ENCODE peak calls at places on chromosomes 3 and 15, in eight cellular contexts. B is heart right ventricle, D is WTC11, I is esophagus squamous epithelium, T is psoas muscle, A is HFF-Myc, Y is brain microvascular endothelial cell, E is OCI-LY7. Z is an unnamed sample.

GRCh38 chr3:99909714-99910508 is 92.2 kb downstream of the CMSS1 start:
- DNase-seq in I (no peak), T (no peak), A (no peak), D (no peak), E (no peak), B (no peak), Y (peak), Z (no peak)

GRCh38 chr3:54830658-54831057 is 97.2 kb downstream of the LRTM1 start:
- DNase-seq in I (no peak), Y (peak), A (no peak), B (no peak), T (no peak), E (peak), D (peak), Z (no peak)

GRCh38 chr3:134449277-134449676 is 36.5 kb downstream of the ANAPC13 start:
- DNase-seq in D (peak), A (no peak), B (no peak), E (peak), Y (peak), I (no peak), T (no peak), Z (no peak)

GRCh38 chr3:77931272-77932009 is 891.5 kb downstream of the ROBO2 start:
- DNase-seq in E (no peak), I (no peak), A (no peak), T (no peak), Y (no peak), D (no peak), B (no peak), Z (no peak)

GRCh38 chr3:5086708-5087107 is 35.4 kb upstream of the ARL8B start:
- DNase-seq in B (no peak), T (no peak), I (no peak), D (no peak), Y (no peak), A (no peak), E (no peak), Z (no peak)

GRCh38 chr15:77037475-77038209 is 33.3 kb downstream of the TSPAN3 start:
- DNase-seq in E (no peak), Y (no peak), T (no peak), I (no peak), D (peak), A (no peak), B (no peak), Z (peak)

GRCh38 chr15:57424628-57425405 is 48.5 kb downstream of the CGNL1 start:
- DNase-seq in B (no peak), E (no peak), D (no peak), I (no peak), Y (no peak), T (no peak), A (no peak), Z (no peak)

GRCh38 chr3:108818404-108818803 is 4.2 kb upstream of the TRAT1 start:
- DNase-seq in A (no peak), T (no peak), Y (no peak), D (peak), B (no peak), I (no peak), E (peak), Z (no peak)

GRCh38 chr3:183862610-183863009 is 22.1 kb downstream of the PARL start:
- DNase-seq in Y (no peak), T (no peak), A (no peak), B (no peak), D (no peak), I (no peak), E (no peak), Z (no peak)

GRCh38 chr3:113174806-113175490 is 36.4 kb upstream of the BOC start:
- DNase-seq in A (no peak), B (no peak), I (no peak), T (no peak), D (no peak), E (no peak), Y (no peak), Z (no peak)

GRCh38 chr3:117322866-117323265 is 613.3 kb downstream of the TUSC7 start:
- DNase-seq in I (no peak), B (no peak), Y (no peak), T (no peak), A (peak), D (no peak), E (no peak), Z (no peak)

GRCh38 chr15:32033186-32033890 is 3.0 kb downstream of the CHRNA7 start:
- DNase-seq in B (no peak), Y (no peak), A (no peak), E (no peak), I (no peak), T (no peak), D (no peak), Z (no peak)

GRCh38 chr3:154023148-154023547 is 98.0 kb upstream of the ARHGEF26 start:
- DNase-seq in B (no peak), E (no peak), T (no peak), D (no peak), I (no peak), Y (no peak), A (no peak), Z (no peak)

GRCh38 chr3:108126348-108126747 is 35.5 kb upstream of the CD47 start:
- DNase-seq in I (no peak), T (no peak), A (no peak), D (no peak), E (peak), Y (no peak), B (no peak), Z (no peak)

GRCh38 chr3:159280326-159280725 is 478.5 kb downstream of the MFSD1 start:
- DNase-seq in T (no peak), E (no peak), B (no peak), A (no peak), Y (no peak), D (no peak), I (no peak), Z (no peak)

GRCh38 chr3:72960812-72961518 is 35.6 kb upstream of the PPP4R2 start:
- DNase-seq in B (peak), D (no peak), A (no peak), T (no peak), E (no peak), Y (peak), I (no peak), Z (no peak)

GRCh38 chr3:65604863-65605526 is 433.7 kb downstream of the MAGI1 start:
- DNase-seq in I (no peak), B (no peak), T (no peak), Y (peak), E (no peak), D (no peak), A (peak), Z (no peak)

GRCh38 chr3:97970929-97971460 is 1.2 kb downstream of the RIOX2 start:
- DNase-seq in Y (no peak), I (no peak), T (no peak), D (no peak), A (no peak), E (peak), B (no peak), Z (no peak)

GRCh38 chr15:60859996-60860494 is 369.1 kb downstream of the RORA start:
- DNase-seq in T (no peak), Y (no peak), D (no peak), I (no peak), B (no peak), A (no peak), E (no peak), Z (no peak)

GRCh38 chr3:131702156-131702555 is 199.4 kb upstream of the MRPL3 start:
- DNase-seq in B (no peak), T (no peak), A (no peak), I (no peak), Y (no peak), E (no peak), D (no peak), Z (no peak)

GRCh38 chr3:98026425-98027083 is 8.6 kb downstream of the GABRR3 start:
- DNase-seq in E (no peak), Y (no peak), A (no peak), I (no peak), B (no peak), D (no peak), T (no peak), Z (no peak)

GRCh38 chr3:143363276-143363675 is 243.7 kb downstream of the CHST2 start:
- DNase-seq in T (no peak), I (no peak), A (no peak), D (no peak), B (no peak), E (no peak), Y (peak), Z (no peak)

GRCh38 chr3:53109190-53109589 is 21.0 kb downstream of the RFT1 start:
- DNase-seq in B (no peak), Y (peak), T (no peak), A (peak), D (no peak), E (no peak), I (no peak), Z (no peak)

GRCh38 chr3:98733778-98734281 is 29.3 kb upstream of the ST3GAL6 start:
- DNase-seq in I (no peak), A (no peak), E (no peak), D (no peak), T (no peak), B (no peak), Y (peak), Z (no peak)

GRCh38 chr15:43225201-43225949 is 4.6 kb upstream of the EPB42 start:
- DNase-seq in D (peak), I (no peak), E (peak), Y (peak), A (peak), T (no peak), B (no peak), Z (no peak)

DNA sequence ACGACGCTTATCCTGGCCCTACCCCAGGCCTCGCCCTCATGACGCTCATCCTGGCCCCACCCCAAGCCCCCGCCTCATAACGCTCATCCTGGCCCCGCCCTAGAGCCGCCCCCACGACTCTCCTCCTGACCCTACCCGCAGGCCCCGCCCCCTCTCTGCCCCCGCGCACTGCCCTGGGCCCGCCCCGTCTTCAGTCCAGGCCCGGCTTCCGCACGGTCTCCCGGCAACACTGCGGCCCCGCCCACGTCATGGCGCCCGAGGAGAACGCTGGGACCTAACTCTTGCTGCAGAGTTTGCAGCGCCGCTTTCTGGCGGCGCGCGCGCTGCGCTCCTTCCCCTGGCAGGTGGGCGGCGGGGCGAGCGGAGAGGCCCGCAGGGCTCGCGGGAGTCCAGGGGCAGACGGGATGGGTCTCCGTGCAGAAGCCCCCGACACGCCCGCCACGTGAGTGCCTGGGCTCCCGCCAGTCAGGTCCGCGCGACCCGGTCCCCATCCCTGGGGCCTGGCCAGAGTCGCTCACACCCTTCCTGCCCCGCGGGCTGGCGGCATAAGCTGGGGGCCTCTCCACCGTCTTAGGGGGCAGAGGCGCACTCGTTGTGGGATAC is 52.5 kb upstream of the ROPN1B start:
- DNase-seq in E (peak), B (peak), Y (no peak), T (no peak), D (peak), I (peak), A (peak), Z (peak)
- TF ChIP-seq CTCF in E (peak), B (peak), Y (peak), T (no peak), D (no peak), I (no peak), A (peak), Z (no peak)

DNA sequence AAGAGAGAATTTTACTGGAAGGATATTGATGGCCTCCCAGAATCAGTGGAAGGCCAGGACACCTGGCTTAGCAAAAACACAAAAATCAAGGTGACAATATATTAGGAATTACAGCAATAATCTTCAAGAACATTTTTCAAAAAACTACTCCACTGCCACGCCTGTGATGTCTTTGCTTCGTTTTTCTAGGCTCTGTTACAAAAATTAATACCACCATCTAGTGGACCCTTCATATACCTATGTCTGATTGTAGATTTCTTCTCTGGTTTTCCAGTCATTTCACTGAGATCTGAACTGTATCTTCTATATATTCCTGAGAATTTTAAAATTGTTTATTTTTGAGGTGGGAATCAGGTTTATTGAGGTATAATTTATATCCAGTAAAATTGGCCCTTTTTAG is 5.6 kb upstream of the SLC33A1 start:
- DNase-seq in T (no peak), I (no peak), D (no peak), B (no peak), E (peak), A (no peak), Y (no peak), Z (no peak)
- TF ChIP-seq CTCF in T (no peak), I (no peak), D (no peak), B (no peak), E (peak), A (peak), Y (peak), Z (no peak)

DNA sequence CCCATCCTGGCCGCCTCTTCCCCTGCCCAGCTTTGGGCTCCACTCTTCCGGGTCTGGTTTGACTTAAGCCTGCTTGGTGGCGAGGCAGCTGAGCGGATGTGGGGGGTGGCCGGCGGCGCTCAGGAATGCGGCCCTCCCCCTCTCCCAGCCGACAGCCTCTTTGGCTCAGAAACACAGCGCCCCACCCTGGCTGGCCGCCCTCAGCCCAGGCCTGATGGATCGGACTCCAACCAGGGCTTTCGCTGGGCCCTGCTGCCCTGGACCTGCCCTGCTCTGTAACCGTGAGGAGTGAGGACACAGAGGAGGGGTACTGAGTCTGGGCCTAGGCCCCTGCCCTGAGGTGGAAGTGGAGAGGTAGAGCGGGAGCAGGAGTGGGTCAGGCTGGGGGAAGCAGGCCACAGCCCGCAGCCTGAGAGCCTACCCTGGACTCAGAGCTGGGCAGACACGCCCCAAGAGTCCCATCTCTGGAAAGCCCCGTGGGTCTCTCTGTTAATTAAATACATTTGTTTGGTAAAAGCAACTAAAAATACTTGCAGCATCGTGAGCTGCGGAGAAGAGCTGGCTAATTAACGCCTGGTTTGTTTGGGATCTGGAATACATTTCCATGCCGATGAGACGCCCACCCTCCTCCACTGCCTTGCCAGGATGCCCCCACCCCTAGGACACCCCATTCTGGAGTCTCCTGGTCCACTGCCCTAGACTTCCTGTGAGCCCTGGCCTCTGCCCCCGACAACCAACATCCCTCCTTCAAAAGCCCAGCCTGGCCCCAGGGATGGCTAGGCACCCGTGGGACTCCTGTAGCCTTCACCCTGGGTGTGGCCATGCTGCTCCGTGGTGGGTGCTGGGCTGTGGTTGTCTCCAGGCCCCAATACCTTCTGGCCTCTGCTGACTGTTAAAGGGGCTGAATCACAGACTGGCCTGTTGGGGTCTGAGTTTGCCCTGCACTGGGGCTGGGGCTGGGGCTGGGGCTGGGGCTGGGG is 19.6 kb downstream of the PLXNA1 start:
- DNase-seq in Y (peak), E (peak), B (peak), I (no peak), A (peak), D (peak), T (peak), Z (no peak)
- TF ChIP-seq CTCF in Y (peak), E (peak), B (peak), I (no peak), A (peak), D (no peak), T (peak), Z (no peak)

GRCh38 chr3:32684800-32685603 is at the start of gene CNOT10:
- DNase-seq in B (peak), T (peak), I (peak), E (peak), Y (peak), A (peak), D (peak), Z (peak)
- TF ChIP-seq CTCF in B (peak), T (peak), I (no peak), E (peak), Y (peak), A (no peak), D (no peak), Z (no peak)

Z was measured in activated B cell treated with CpG ODN at 0.5 μM for 24 hours.